ENCODE peak calls at places on chromosome 5, in six cellular contexts. W is sciatic nerve; F is activated CD8-positive, alpha-beta T cell treated with anti-CD3 and anti-CD28 coated beads for 36 hours; X is Right ventricle myocardium superior; K is heart left ventricle; A is Right ventricle myocardium inferior. U is an unnamed sample.

GRCh38 chr5:145960848-145961600 is 24.6 kb downstream of the SH3RF2 start:
- ATAC-seq in W (no peak), K (no peak), A (no peak), F (no peak), X (no peak), U (no peak)

GRCh38 chr5:76065258-76065657 is 17.9 kb upstream of the SV2C start:
- ATAC-seq in W (no peak), X (no peak), F (no peak), A (no peak), K (no peak), U (no peak)

GRCh38 chr5:135505973-135506372 is 29.8 kb downstream of the NEUROG1 start:
- ATAC-seq in W (no peak), F (no peak), A (no peak), X (no peak), K (no peak), U (no peak)

GRCh38 chr5:119161430-119161829 is 90.5 kb downstream of the DMXL1 start:
- ATAC-seq in K (no peak), X (no peak), A (no peak), W (peak), F (no peak), U (no peak)

GRCh38 chr5:179700401-179700918 is 1.7 kb downstream of the CANX start:
- ATAC-seq in A (no peak), K (no peak), X (no peak), F (no peak), W (no peak), U (no peak)

GRCh38 chr5:31563216-31563615 is 31.1 kb downstream of the C5orf22 start:
- ATAC-seq in W (no peak), F (no peak), K (no peak), A (peak), X (peak), U (no peak)

GRCh38 chr5:75337366-75338021 is 474 bp downstream of the HMGCR start:
- ATAC-seq in K (peak), X (peak), F (no peak), W (peak), A (peak), U (peak)

GRCh38 chr5:159916841-159917761 is 819 bp downstream of the ADRA1B start:
- ATAC-seq in W (no peak), K (peak), F (no peak), A (no peak), X (peak), U (no peak)

GRCh38 chr5:43236633-43237355 is 44.8 kb downstream of the NIM1K start:
- ATAC-seq in A (no peak), X (no peak), F (no peak), K (no peak), W (no peak), U (peak)

GRCh38 chr5:132411382-132411925 is 41.9 kb downstream of the SLC22A5 start:
- ATAC-seq in K (peak), F (peak), X (peak), W (peak), A (peak), U (peak)

GRCh38 chr5:40428129-40428528 is 251.6 kb upstream of the PTGER4 start:
- ATAC-seq in W (peak), A (peak), K (peak), X (peak), F (peak), U (peak)